ENCODE peak calls at places on chromosomes 16 and 17, in eight cellular contexts. D, C, L, R, O, V, W and S are unnamed samples.

GRCh38 chr16:2860826-2861567 is 3.0 kb upstream of the PRSS22 start:
- DNase-seq in D (peak; percentile 54), O (peak; percentile 40), C (no peak), V (no peak), R (no peak), L (no peak), W (no peak), S (no peak)

GRCh38 chr17:8372422-8372821 is 4.1 kb downstream of the KRABD2 start:
- DNase-seq in W (no peak), R (no peak), D (no peak), O (no peak), V (no peak), L (no peak), C (no peak), S (no peak)

GRCh38 chr16:30747331-30747730 is 894 bp upstream of the PHKG2 start:
- DNase-seq in L (no peak), V (peak; percentile 17), D (no peak), W (no peak), R (peak; percentile 9), O (no peak), C (no peak), S (peak; percentile 26)

GRCh38 chr16:57555831-57556230 is 13.4 kb downstream of the ADGRG5 start:
- DNase-seq in C (no peak), D (no peak), L (no peak), V (no peak), R (no peak), W (no peak), O (no peak), S (no peak)

GRCh38 chr17:79943354-79944241 is 92.1 kb downstream of the TBC1D16 start:
- DNase-seq in O (no peak), W (peak; percentile 9), C (no peak), V (no peak), L (no peak), D (no peak), R (no peak), S (no peak)

GRCh38 chr16:17658881-17659280 is 188.1 kb upstream of the XYLT1 start:
- DNase-seq in L (no peak), V (no peak), D (no peak), R (peak; percentile 9), W (no peak), O (no peak), C (no peak), S (no peak)

GRCh38 chr17:69445132-69445531 is 30.6 kb downstream of the MAP2K6 start:
- DNase-seq in R (no peak), L (no peak), V (no peak), D (no peak), O (no peak), C (no peak), W (no peak), S (no peak)

GRCh38 chr16:920722-921121 is 50.1 kb downstream of the LMF1 start:
- DNase-seq in R (no peak), C (no peak), W (no peak), L (no peak), V (peak; percentile 23), O (peak; percentile 17), D (peak; percentile 1), S (no peak)

GRCh38 chr16:68798398-68798797 is 44.9 kb upstream of the TANGO6 start:
- DNase-seq in V (no peak), C (no peak), W (no peak), R (no peak), L (no peak), D (no peak), O (no peak), S (no peak)

GRCh38 chr16:88264641-88265285 is 118.0 kb upstream of the ZNF469 start:
- DNase-seq in O (peak; percentile 91), D (peak; percentile 48), W (peak; percentile 97), R (peak; percentile 71), L (no peak), C (peak; percentile 62), V (peak; percentile 92), S (peak; percentile 53)

GRCh38 chr17:350706-351435 is 1.7 kb downstream of the RPH3AL start:
- DNase-seq in R (no peak), D (no peak), O (peak; percentile 56), L (peak; percentile 21), V (peak; percentile 84), W (peak; percentile 82), C (no peak), S (peak; percentile 33)

GRCh38 chr16:20383106-20384029 is 21.2 kb downstream of the PDILT start:
- DNase-seq in D (peak; percentile 86), O (peak; percentile 69), V (peak; percentile 77), R (no peak), C (peak; percentile 74), L (peak; percentile 21), W (peak; percentile 38), S (peak; percentile 40)

GRCh38 chr17:82432017-82432416 is 13.6 kb upstream of the OGFOD3 start:
- DNase-seq in R (no peak), L (no peak), O (no peak), W (no peak), C (no peak), D (no peak), V (no peak), S (no peak)

GRCh38 chr16:88282221-88283041 is 100.3 kb upstream of the ZNF469 start:
- DNase-seq in R (no peak), D (no peak), V (peak; percentile 37), W (no peak), O (peak; percentile 20), L (no peak), C (no peak), S (no peak)

GRCh38 chr16:11913425-11914079 is 2.2 kb downstream of the GSPT1 start:
- DNase-seq in D (no peak), L (no peak), C (no peak), O (no peak), W (no peak), R (no peak), V (no peak), S (no peak)

GRCh38 chr16:48526058-48526957 is 83.7 kb downstream of the N4BP1 start:
- DNase-seq in V (no peak), O (no peak), L (no peak), C (no peak), W (no peak), R (no peak), D (peak; percentile 55), S (peak; percentile 20)

GRCh38 chr16:9447195-9447551 is 355.7 kb downstream of the HAPSTR1 start:
- DNase-seq in C (no peak), D (no peak), R (no peak), V (no peak), O (no peak), W (no peak), L (no peak), S (no peak)

GRCh38 chr17:9170822-9171221 is 149.5 kb downstream of the NTN1 start:
- DNase-seq in O (no peak), W (no peak), R (no peak), V (no peak), D (no peak), L (no peak), C (no peak), S (no peak)

DNA sequence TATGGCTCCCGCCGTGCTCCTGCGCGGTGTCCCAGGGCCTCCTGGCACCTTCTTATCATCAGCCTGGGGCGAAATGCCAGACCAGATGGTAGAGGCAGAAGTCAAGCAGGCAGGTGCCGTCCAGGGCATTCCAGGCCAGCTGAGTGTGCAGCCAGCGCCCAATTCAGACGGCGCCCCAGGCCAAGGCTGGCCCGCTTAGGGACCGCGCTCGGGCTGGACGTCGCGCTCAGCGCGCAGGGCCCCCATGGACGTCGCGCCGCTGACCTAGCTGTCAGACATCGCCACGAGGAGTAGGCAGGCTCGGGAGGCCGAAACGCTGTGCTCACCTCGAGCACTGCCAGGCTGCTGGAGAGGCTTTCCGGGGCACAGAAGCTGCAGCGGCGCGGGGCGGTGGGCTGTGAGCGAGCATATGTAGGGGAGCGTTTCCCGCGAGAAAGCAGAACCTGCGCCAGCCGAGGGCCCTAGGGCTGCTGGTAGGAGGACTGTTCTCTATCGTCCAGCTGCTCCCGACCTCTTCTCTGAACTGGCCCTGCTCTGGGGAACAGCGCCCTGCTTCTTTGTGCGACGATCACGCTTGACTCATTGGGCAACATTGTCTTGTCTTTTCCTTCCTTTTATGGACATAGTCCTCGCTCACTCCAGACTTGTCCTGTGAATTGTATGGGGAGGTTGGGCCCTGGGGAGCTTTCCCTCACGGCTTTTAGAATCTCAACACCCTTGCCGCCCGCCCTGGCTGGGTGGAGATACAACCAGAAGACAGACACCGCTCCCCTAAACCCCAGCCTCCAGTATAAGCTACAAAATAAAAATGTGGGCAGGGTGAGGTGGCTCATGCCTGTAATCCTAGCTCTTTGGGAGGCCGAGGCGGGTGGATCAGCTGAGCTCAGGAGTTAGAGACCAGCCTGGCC is 8.4 kb upstream of the CA4 start:
- DNase-seq in L (no peak), O (peak; percentile 45), W (no peak), D (peak; percentile 70), C (no peak), V (no peak), R (no peak), S (no peak)
- H3K4me3 ChIP-seq in L (no peak overlapping the region), O (no peak overlapping the region), W (no peak overlapping the region), D (peak overlapping the region; percentile 45), C (no peak overlapping the region), V (no peak overlapping the region), R (no peak overlapping the region), S (no peak overlapping the region)

DNA sequence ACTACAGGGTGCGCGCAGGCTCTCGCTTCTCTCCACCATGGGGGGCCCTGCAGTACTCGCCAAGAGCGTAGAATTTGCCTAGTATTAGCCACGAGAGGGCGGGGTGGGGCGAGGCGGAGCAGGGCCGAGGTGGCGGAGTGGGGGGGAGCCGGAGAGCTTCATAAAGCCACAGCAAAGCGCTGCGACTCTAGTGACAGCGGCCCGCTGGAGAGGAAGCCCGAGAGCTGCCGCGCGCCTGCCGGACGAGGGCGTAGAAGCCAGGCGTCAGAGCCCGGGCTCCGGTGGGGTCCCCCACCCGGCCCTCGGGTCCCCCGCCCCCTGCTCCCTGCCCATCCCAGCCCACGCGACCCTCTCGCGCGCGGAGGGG is at the start of gene TBX21:
- DNase-seq in L (no peak), D (peak; percentile 95), V (peak; percentile 13), W (no peak), R (no peak), C (no peak), O (no peak), S (no peak)
- TF ChIP-seq CTCF in L (peak; percentile 28), D (peak; percentile 53), V (no peak), W (no peak), R (peak; percentile 29), C (no peak), O (no peak), S (peak; percentile 13)

DNA sequence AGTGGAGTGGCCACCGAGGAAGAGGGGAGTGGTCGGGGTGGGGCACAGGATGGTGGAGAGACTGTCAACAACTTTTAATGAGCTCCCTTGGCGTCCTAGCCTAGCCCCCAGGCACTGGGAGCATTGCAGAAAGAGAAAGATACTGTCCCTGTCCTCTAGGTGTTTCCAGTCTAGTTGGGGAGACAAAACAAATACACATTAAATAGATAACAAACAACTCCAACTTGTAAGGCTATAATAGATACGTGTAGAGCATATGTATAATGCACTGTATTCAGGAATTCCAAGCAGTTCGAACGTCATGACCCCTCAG is 435 bp upstream of the UBE2O start:
- DNase-seq in W (no peak), R (no peak), V (no peak), D (no peak), C (no peak), L (no peak), O (no peak), S (no peak)
- H3K4me3 ChIP-seq in W (no peak overlapping the region), R (no peak overlapping the region), V (no peak overlapping the region), D (peak overlapping the region; percentile 98), C (peak overlapping the region; percentile 95), L (no peak overlapping the region), O (no peak overlapping the region), S (no peak overlapping the region)

DNA sequence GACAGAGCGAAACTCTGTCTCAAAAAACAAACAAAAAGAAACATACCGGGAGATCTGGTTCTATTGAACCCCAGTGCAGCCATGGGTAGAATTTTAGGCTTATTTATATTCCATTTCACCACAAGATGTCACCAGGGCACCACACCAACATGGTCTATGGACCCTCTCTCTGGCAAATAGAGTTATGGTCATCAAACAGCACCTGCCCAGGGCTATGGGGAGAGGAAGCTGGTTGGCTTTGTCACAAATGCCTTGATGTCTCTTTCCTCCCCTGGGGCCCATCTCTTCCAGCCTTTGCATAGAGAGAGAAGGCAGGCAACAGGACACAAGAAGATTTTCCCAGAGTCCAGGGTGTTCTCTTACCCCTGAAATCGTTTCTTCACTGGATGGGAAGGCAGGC is 128.4 kb downstream of the WWOX start:
- DNase-seq in R (no peak), L (no peak), W (no peak), C (no peak), D (peak; percentile 45), O (no peak), V (no peak), S (no peak)
- TF ChIP-seq CTCF in R (no peak), L (no peak), W (peak; percentile 26), C (peak; percentile 34), D (peak; percentile 53), O (no peak), V (no peak), S (peak; percentile 42)